ENCODE peak calls at places on chromosomes 11 and 22, in ten cellular contexts. M, V, C, N, Q, R, B, J, A and S are unnamed samples.

GRCh38 chr22:39493759-39494158 is 8.3 kb upstream of the MIEF1 start:
- DNase-seq in N (no peak), J (no peak), R (peak), V (peak), Q (no peak), C (peak), B (no peak), A (no peak), M (peak), S (peak)

GRCh38 chr11:44246726-44247125 is 63.2 kb downstream of the ALX4 start:
- DNase-seq in R (peak), J (no peak), B (no peak), Q (no peak), A (no peak), C (no peak), N (no peak), M (no peak), V (peak), S (no peak)

GRCh38 chr11:36077886-36078685 is 134.2 kb downstream of the LDLRAD3 start:
- DNase-seq in M (peak), C (no peak), Q (no peak), V (peak), R (no peak), N (no peak), A (no peak), B (no peak), J (no peak), S (peak)

GRCh38 chr11:74634537-74634936 is 42.2 kb downstream of the POLD3 start:
- DNase-seq in V (peak), C (peak), M (peak), R (peak), A (no peak), Q (peak), B (no peak), N (no peak), J (no peak), S (peak)

GRCh38 chr11:62601114-62601363 is 626 bp downstream of the MTA2 start:
- DNase-seq in R (no peak), N (peak), Q (no peak), M (no peak), J (no peak), V (peak), C (no peak), A (no peak), B (peak), S (peak)

GRCh38 chr22:27170491-27170890 is 513.1 kb downstream of the MIAT start:
- DNase-seq in N (no peak), C (peak), V (peak), R (peak), A (no peak), B (no peak), Q (no peak), M (no peak), J (no peak), S (no peak)

GRCh38 chr22:24355574-24355973 is 71.8 kb upstream of the ADORA2A start:
- DNase-seq in J (no peak), M (no peak), R (no peak), V (peak), A (no peak), Q (no peak), B (no peak), N (no peak), C (no peak), S (no peak)

GRCh38 chr11:34263462-34264186 is 94.2 kb downstream of the ABTB2 start:
- DNase-seq in Q (peak), B (no peak), A (no peak), C (peak), V (peak), N (no peak), M (peak), J (no peak), R (peak), S (peak)

GRCh38 chr11:26841818-26842457 is 120.1 kb upstream of the SLC5A12 start:
- DNase-seq in C (peak), N (no peak), M (peak), V (peak), R (peak), A (no peak), J (no peak), B (no peak), Q (no peak), S (no peak)

GRCh38 chr11:79182794-79183193 is 258.0 kb downstream of the TENM4 start:
- DNase-seq in A (no peak), C (peak), N (no peak), B (no peak), V (peak), J (no peak), M (peak), Q (no peak), R (peak), S (no peak)

GRCh38 chr11:130881475-130882137 is 34.7 kb downstream of the SNX19 start:
- DNase-seq in M (no peak), A (no peak), R (no peak), J (no peak), N (no peak), Q (no peak), V (no peak), C (no peak), B (no peak), S (no peak)
- H3K4me2 ChIP-seq in M (no peak), A (no peak), R (no peak), J (no peak), N (no peak), Q (no peak), V (no peak), C (no peak), B (no peak), S (no peak)

DNA sequence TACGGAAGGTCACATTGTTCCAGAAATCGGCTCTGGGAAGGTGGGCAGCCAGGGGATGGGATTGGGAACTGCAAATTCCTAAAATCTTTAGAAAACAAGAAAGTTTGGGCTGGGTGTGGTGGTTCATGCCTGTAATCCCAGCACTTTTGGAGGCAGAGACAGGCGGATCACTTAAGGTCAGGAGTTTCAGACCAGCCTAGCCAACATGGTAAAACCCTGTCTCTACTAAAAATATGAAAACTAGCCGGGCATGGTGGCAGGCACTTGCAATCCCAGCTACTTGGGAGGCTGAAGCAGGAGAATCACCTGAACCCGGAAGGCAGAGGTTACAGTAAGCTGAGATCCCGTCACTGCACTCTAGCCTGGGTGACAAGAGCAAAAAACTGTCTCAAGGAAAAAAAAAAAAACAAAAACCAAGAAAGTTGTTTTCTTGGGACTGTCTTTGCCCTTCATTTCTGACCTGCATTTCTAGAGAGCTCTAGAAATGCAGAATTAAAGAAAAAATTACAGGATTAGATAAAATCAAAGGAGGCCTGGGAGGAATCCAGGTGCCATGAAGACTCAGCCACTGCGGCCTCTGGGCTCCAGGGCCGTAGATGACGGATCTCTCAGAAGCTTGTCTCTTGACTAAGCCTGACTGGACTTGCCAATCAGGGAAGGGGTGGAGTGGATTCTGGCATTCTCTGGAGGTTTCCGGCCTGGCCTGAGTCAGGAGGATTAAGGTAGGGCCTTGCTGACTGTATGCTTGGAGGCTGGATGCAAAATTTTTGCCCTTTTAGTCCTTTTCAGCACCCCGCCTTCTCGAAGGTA is 5.3 kb upstream of the MALAT1 start:
- DNase-seq in B (no peak), M (peak), R (peak), A (peak), C (peak), N (no peak), Q (peak), V (peak), J (no peak), S (peak)
- H3K4me2 ChIP-seq in B (no peak), M (no peak), R (peak), A (peak), C (peak), N (peak), Q (peak), V (peak), J (no peak), S (peak)

GRCh38 chr11:102467853-102468580 is 15.5 kb upstream of the TMEM123 start:
- DNase-seq in C (no peak), Q (no peak), B (peak), M (no peak), N (no peak), J (no peak), R (no peak), V (no peak), A (no peak), S (no peak)
- H3K4me2 ChIP-seq in C (no peak), Q (no peak), B (no peak), M (no peak), N (peak), J (no peak), R (no peak), V (no peak), A (no peak), S (peak)

DNA sequence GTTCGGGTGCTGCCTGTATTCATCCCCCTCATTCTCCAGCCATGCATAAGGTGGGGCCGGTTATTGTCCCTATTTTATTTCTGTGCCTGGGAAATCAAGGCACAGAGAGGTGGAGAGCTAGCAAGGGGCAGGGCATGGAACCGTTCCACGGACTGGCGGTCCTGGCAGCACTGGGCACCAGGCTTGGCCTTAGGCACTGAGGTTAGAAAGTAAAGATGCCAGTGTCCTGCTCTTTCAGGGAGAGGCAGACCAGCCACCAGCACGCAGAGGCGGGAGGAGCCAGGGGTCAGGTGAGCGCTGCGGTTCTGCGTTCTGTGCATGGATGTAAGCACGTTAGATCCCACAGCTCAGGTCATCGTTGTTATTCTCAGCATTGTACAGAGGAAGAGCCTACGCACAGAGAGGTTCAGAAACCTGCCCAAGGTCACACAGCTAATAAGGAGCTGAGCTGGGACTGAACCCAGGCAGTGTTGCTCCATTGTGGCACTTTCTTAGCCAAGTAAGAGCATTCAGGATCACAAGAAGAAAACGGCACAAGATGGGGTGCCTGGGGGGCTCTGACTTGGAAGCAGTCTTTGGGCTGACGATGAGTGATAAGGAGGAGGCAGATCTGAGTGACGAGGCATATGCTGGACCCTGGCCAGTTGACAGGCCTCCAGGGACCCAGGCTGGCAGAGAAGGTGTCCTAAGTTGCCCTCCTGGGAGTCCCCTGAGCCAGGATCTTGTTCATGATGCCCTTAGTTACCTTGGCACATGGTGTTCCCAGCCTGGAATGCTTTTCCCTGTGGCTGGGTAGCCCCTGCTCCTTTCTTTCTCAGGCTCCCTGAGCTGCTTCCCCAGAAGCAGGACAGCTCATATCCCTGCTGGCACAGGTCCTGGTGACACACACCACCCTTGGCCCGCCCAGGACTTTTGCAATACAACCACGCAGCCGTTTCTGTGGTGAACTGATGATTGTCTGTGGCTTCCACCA is 41.1 kb downstream of the OSBPL5 start:
- DNase-seq in B (no peak), A (no peak), V (peak), J (no peak), R (peak), C (peak), Q (no peak), M (peak), N (no peak), S (peak)
- H3K4me2 ChIP-seq in B (no peak), A (no peak), V (peak), J (no peak), R (no peak), C (no peak), Q (no peak), M (peak), N (no peak), S (peak)

DNA sequence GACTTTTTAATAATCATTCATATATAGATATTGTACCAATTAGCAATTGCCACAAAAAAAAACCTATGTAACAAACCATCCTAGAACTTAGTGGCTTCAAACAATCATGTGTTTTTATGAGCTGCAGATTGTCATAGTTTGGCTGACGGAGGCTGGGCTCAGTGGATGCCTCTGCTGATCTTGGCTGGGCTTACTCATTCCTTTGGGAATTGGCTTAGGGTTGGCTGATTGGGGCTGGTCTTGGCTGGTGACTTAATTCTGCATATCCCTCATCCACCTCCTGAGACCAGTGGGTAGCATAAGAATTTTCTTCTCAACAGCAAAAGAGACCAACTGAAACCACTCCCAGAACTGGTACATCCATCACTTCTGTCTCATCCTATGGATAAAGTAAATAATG is 57.9 kb upstream of the PHF21B start:
- DNase-seq in N (no peak), C (no peak), J (no peak), B (no peak), M (no peak), A (no peak), R (no peak), Q (no peak), V (no peak), S (no peak)
- H3K4me2 ChIP-seq in N (no peak), C (no peak), J (no peak), B (no peak), M (no peak), A (no peak), R (no peak), Q (no peak), V (no peak), S (no peak)

GRCh38 chr11:7577226-7577882 is 63.6 kb downstream of the PPFIBP2 start:
- DNase-seq in V (peak), J (no peak), N (no peak), Q (no peak), B (no peak), A (no peak), M (no peak), C (no peak), R (peak), S (no peak)

GRCh38 chr11:7579226-7579825 is 65.5 kb downstream of the PPFIBP2 start:
- DNase-seq in J (no peak), N (no peak), V (peak), B (no peak), R (peak), C (peak), A (no peak), Q (no peak), M (no peak), S (no peak)

GRCh38 chr11:7576671-7577225 is 62.9 kb downstream of the PPFIBP2 start:
- DNase-seq in A (no peak), Q (no peak), R (no peak), B (no peak), C (peak), M (no peak), J (no peak), N (no peak), V (peak), S (no peak)

GRCh38 chr11:7578276-7578955 is 64.6 kb downstream of the PPFIBP2 start:
- DNase-seq in A (no peak), M (no peak), Q (no peak), C (no peak), V (peak), B (no peak), N (no peak), J (no peak), R (no peak), S (no peak)

GRCh38 chr11:7577883-7578242 is 64.1 kb downstream of the PPFIBP2 start:
- DNase-seq in Q (no peak), J (no peak), A (no peak), V (peak), B (peak), M (no peak), N (no peak), C (peak), R (peak), S (peak)
- H3K4me2 ChIP-seq in Q (peak), J (no peak), A (peak), V (peak), B (peak), M (no peak), N (no peak), C (peak), R (peak), S (peak)

DNA sequence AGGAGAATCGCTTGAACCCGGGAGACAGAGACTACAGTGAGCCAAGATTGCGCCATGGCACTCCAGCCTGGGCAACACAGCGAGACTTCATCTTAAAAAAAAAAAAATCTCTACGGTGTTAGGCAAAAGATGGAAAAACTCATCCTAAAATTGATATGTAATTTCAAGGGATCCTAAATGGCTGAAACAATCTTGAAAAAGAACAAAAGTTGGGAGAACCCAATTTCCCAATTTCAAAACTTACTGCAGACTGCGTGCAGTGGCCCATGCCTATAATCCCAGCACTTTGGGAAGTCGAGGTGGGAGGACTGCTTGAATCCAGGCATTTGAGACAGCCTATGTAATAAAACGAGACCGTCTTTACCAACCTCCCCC is 31.7 kb upstream of the TOP3B start:
- DNase-seq in Q (no peak), M (no peak), J (no peak), A (no peak), B (no peak), V (no peak), R (no peak), N (no peak), C (no peak), S (no peak)
- H3K4me2 ChIP-seq in Q (no peak), M (no peak), J (no peak), A (no peak), B (no peak), V (no peak), R (no peak), N (no peak), C (no peak), S (no peak)